ENCODE peak calls at places on chromosomes 6 and 20, in four cellular contexts. L is nucleus accumbens; A is activated CD4-positive, alpha-beta T cell treated with anti-CD3 and anti-CD28 coated beads, Interleukin-2, amount 50 U/mL, for 1 hour; V is Daoy. B is an unnamed sample.

GRCh38 chr6:12112540-12113189 is 100.6 kb downstream of the HIVEP1 start:
- DNase-seq in V (peak; percentile 37), A (no peak), L (no peak), B (no peak)

GRCh38 chr6:66029391-66029790 is 322.4 kb upstream of the EYS start:
- DNase-seq in L (no peak), V (no peak), A (no peak), B (no peak)

GRCh38 chr20:51584116-51584515 is 41.6 kb upstream of the NFATC2 start:
- DNase-seq in L (no peak), A (no peak), V (peak; percentile 23), B (no peak)

GRCh38 chr6:10743514-10743913 is 4.1 kb upstream of the TMEM14B start:
- DNase-seq in V (no peak), A (no peak), L (no peak), B (no peak)

GRCh38 chr20:19964289-19965263 is 52.6 kb upstream of the NAA20 start:
- DNase-seq in V (peak; percentile 68), L (no peak), A (no peak), B (no peak)

GRCh38 chr6:41059569-41059968 is 6.6 kb downstream of the APOBEC2 start:
- DNase-seq in V (no peak), A (no peak), L (no peak), B (no peak)

GRCh38 chr6:136669299-136669699 is 119.1 kb upstream of the MAP7 start:
- DNase-seq in A (no peak), V (peak; percentile 63), L (no peak), B (no peak)

GRCh38 chr6:136077834-136078576 is 172.1 kb downstream of the MTFR2 start:
- DNase-seq in V (peak; percentile 78), L (no peak), A (no peak), B (no peak)

GRCh38 chr6:136059308-136059707 is 190.8 kb downstream of the MTFR2 start:
- DNase-seq in A (no peak), L (no peak), V (no peak), B (no peak)

GRCh38 chr6:136503303-136503702 is 46.9 kb downstream of the MAP7 start:
- DNase-seq in A (no peak), V (no peak), L (no peak), B (no peak)

GRCh38 chr6:26342106-26342999 is 22.6 kb upstream of the BTN3A2 start:
- DNase-seq in V (peak; percentile 82), L (no peak), A (no peak), B (no peak)

GRCh38 chr6:80638222-80639055 is 532.0 kb downstream of the BCKDHB start:
- DNase-seq in L (no peak), A (no peak), V (peak; percentile 96), B (no peak)

GRCh38 chr6:111173946-111174345 is 86.6 kb downstream of the SLC16A10 start:
- DNase-seq in A (no peak), L (no peak), V (no peak), B (no peak)

GRCh38 chr6:117280922-117281321 is 15.6 kb downstream of the VGLL2 start:
- DNase-seq in A (no peak), V (peak; percentile 21), L (no peak), B (no peak)

GRCh38 chr6:5938934-5939333 is 67.8 kb downstream of the NRN1 start:
- DNase-seq in V (no peak), L (no peak), A (no peak), B (no peak)

GRCh38 chr6:145544031-145544430 is 191.3 kb downstream of the EPM2A start:
- DNase-seq in A (no peak), V (no peak), L (no peak), B (no peak)

GRCh38 chr6:169019111-169019510 is 234.5 kb downstream of the THBS2 start:
- DNase-seq in L (no peak), V (no peak), A (no peak), B (no peak)

GRCh38 chr6:167116109-167116837 is 6.6 kb upstream of the CCR6 start:
- DNase-seq in L (no peak), V (no peak), A (no peak), B (no peak)

GRCh38 chr20:46811328-46812084 is 83.1 kb upstream of the EYA2 start:
- DNase-seq in L (no peak), A (no peak), V (no peak), B (no peak)

GRCh38 chr20:58839474-58839874 is 11.2 kb downstream of the GNAS-AS1 start:
- DNase-seq in V (peak; percentile 62), A (peak; percentile 48), L (no peak), B (no peak)

GRCh38 chr6:6537488-6537887 is 51.0 kb upstream of the LY86 start:
- DNase-seq in A (no peak), L (no peak), V (no peak), B (no peak)

GRCh38 chr6:79711167-79711566 is 80.0 kb downstream of the SH3BGRL2 start:
- DNase-seq in L (no peak), V (no peak), A (no peak), B (no peak)